ENCODE peak calls at places on chromosome 10, in six cellular contexts. One of them, this sample, is unnamed.

GRCh38 chr10:20004087-20004523 is 187.9 kb downstream of the PLXDC2 start:
- DNase-seq in stomach: no peak
- DNase-seq in thyroid gland: peak
- DNase-seq in OCI-LY7: no peak
- DNase-seq in AG04450: no peak
- DNase-seq in uterus: no peak
- DNase-seq in this sample: peak

GRCh38 chr10:86671419-86671818 is 3.1 kb downstream of the LDB3 start:
- DNase-seq in stomach: peak
- DNase-seq in thyroid gland: no peak
- DNase-seq in OCI-LY7: no peak
- DNase-seq in AG04450: no peak
- DNase-seq in uterus: no peak
- DNase-seq in this sample: no peak

GRCh38 chr10:23438547-23439451 is at the start of gene OTUD1:
- DNase-seq in stomach: peak
- DNase-seq in thyroid gland: peak
- DNase-seq in OCI-LY7: peak
- DNase-seq in AG04450: peak
- DNase-seq in uterus: peak
- DNase-seq in this sample: peak

GRCh38 chr10:113108948-113109347 is 158.9 kb downstream of the TCF7L2 start:
- DNase-seq in stomach: no peak
- DNase-seq in thyroid gland: no peak
- DNase-seq in OCI-LY7: no peak
- DNase-seq in AG04450: no peak
- DNase-seq in uterus: no peak
- DNase-seq in this sample: no peak

GRCh38 chr10:7288060-7288690 is 122.7 kb downstream of the SFMBT2 start:
- DNase-seq in stomach: no peak
- DNase-seq in thyroid gland: no peak
- DNase-seq in OCI-LY7: no peak
- DNase-seq in AG04450: no peak
- DNase-seq in uterus: no peak
- DNase-seq in this sample: no peak

GRCh38 chr10:16689636-16690035 is 127.6 kb downstream of the RSU1 start:
- DNase-seq in stomach: no peak
- DNase-seq in thyroid gland: no peak
- DNase-seq in OCI-LY7: no peak
- DNase-seq in AG04450: no peak
- DNase-seq in uterus: no peak
- DNase-seq in this sample: no peak

GRCh38 chr10:48309711-48310226 is 3.3 kb downstream of the MAPK8 start:
- DNase-seq in stomach: no peak
- DNase-seq in thyroid gland: no peak
- DNase-seq in OCI-LY7: peak
- DNase-seq in AG04450: no peak
- DNase-seq in uterus: no peak
- DNase-seq in this sample: no peak

GRCh38 chr10:86899670-86900276 is 57.6 kb downstream of the MMRN2 start:
- DNase-seq in stomach: peak
- DNase-seq in thyroid gland: peak
- DNase-seq in OCI-LY7: peak
- DNase-seq in AG04450: no peak
- DNase-seq in uterus: peak
- DNase-seq in this sample: peak

GRCh38 chr10:112967200-112967599 is 17.2 kb downstream of the TCF7L2 start:
- DNase-seq in stomach: no peak
- DNase-seq in thyroid gland: no peak
- DNase-seq in OCI-LY7: no peak
- DNase-seq in AG04450: peak
- DNase-seq in uterus: no peak
- DNase-seq in this sample: no peak

GRCh38 chr10:97490592-97490991 is 7.6 kb downstream of the MMS19 start:
- DNase-seq in stomach: no peak
- DNase-seq in thyroid gland: peak
- DNase-seq in OCI-LY7: no peak
- DNase-seq in AG04450: no peak
- DNase-seq in uterus: no peak
- DNase-seq in this sample: no peak

DNA sequence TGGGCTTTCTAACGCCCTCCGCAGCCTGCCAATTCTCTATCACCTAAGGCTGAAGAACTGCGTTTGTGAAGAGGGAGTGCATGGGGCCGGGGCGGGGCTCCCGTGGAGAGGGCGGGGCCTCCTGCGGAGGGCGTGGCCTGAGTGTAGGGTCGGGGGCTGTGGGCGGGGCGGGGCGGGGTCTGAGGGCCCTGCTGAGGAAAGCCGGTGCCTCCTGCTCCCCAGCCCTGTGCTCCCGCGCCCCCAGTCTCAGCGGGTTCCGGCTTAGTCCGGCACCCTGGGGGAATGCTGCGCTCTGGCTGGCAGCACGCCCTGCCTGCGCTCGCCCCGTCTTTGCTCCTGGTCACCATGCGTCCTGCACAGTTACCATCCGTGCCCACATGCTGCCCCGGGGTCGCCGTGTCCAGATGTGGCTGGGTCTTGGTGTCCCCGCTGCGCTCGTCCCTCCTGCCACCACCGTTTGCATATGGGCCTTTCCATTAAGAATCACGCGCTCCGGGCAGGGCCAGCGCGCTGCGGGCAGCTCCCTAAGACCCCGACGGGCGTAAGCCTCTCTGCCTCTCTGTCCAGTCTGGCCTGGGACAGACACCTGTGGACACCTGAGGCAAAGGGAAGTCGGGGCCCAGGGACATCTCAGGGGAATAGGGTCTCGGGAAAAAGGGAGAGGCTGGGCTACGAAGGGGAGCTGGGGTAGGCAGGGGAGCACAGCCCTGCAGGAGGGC is 144.0 kb upstream of the RET start:
- DNase-seq in stomach: no peak
- DNase-seq in thyroid gland: no peak
- DNase-seq in OCI-LY7: no peak
- DNase-seq in AG04450: no peak
- DNase-seq in uterus: no peak
- DNase-seq in this sample: peak
- H3K4me3 ChIP-seq in stomach: peak
- H3K4me3 ChIP-seq in thyroid gland: no peak
- H3K4me3 ChIP-seq in OCI-LY7: no peak
- H3K4me3 ChIP-seq in AG04450: no peak
- H3K4me3 ChIP-seq in uterus: no peak
- H3K4me3 ChIP-seq in this sample: no peak

GRCh38 chr10:110817614-110818013 is 54.1 kb upstream of the PDCD4 start:
- DNase-seq in stomach: no peak
- DNase-seq in thyroid gland: no peak
- DNase-seq in OCI-LY7: no peak
- DNase-seq in AG04450: no peak
- DNase-seq in uterus: no peak
- DNase-seq in this sample: no peak
- TF ChIP-seq CTCF in stomach: no peak
- TF ChIP-seq CTCF in thyroid gland: no peak
- TF ChIP-seq CTCF in OCI-LY7: no peak
- TF ChIP-seq CTCF in AG04450: no peak
- TF ChIP-seq CTCF in uterus: no peak
- TF ChIP-seq CTCF in this sample: no peak

GRCh38 chr10:100895346-100895745 is 17.4 kb upstream of the SLF2 start:
- DNase-seq in stomach: no peak
- DNase-seq in thyroid gland: no peak
- DNase-seq in OCI-LY7: no peak
- DNase-seq in AG04450: no peak
- DNase-seq in uterus: no peak
- DNase-seq in this sample: peak
- H3K27ac ChIP-seq in stomach: no peak
- H3K27ac ChIP-seq in thyroid gland: no peak
- H3K27ac ChIP-seq in OCI-LY7: no peak
- H3K27ac ChIP-seq in AG04450: no peak
- H3K27ac ChIP-seq in uterus: peak
- H3K27ac ChIP-seq in this sample: no peak

DNA sequence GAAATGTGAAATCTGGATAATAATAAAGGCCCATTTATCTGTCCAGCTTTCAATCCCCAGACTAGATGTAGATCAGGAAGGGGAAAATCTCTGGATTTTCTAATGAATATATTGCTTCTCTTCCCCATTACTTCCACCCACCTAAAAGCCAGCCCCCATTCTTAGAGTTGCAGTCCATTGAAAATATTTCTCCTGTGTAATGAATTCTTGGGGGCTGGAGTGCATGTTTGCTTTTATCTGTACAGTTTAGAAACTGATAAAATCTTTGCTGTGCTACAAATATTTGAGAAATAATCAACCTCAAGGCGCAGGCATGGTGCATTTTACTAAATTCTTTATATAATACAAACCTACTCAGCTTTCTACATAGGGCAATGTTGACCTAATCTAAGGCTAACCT is 180.8 kb downstream of the ARID5B start:
- DNase-seq in stomach: no peak
- DNase-seq in thyroid gland: no peak
- DNase-seq in OCI-LY7: no peak
- DNase-seq in AG04450: no peak
- DNase-seq in uterus: no peak
- DNase-seq in this sample: no peak
- H3K4me3 ChIP-seq in stomach: no peak
- H3K4me3 ChIP-seq in thyroid gland: no peak
- H3K4me3 ChIP-seq in OCI-LY7: peak
- H3K4me3 ChIP-seq in AG04450: no peak
- H3K4me3 ChIP-seq in uterus: no peak
- H3K4me3 ChIP-seq in this sample: no peak

GRCh38 chr10:121664671-121665070 is 66.4 kb upstream of the FGFR2 start:
- DNase-seq in stomach: no peak
- DNase-seq in thyroid gland: no peak
- DNase-seq in OCI-LY7: no peak
- DNase-seq in AG04450: no peak
- DNase-seq in uterus: no peak
- DNase-seq in this sample: no peak

GRCh38 chr10:121665809-121666208 is 67.6 kb upstream of the FGFR2 start:
- DNase-seq in stomach: no peak
- DNase-seq in thyroid gland: no peak
- DNase-seq in OCI-LY7: no peak
- DNase-seq in AG04450: no peak
- DNase-seq in uterus: no peak
- DNase-seq in this sample: no peak

GRCh38 chr10:121661451-121661851 is 63.2 kb upstream of the FGFR2 start:
- DNase-seq in stomach: no peak
- DNase-seq in thyroid gland: no peak
- DNase-seq in OCI-LY7: no peak
- DNase-seq in AG04450: no peak
- DNase-seq in uterus: no peak
- DNase-seq in this sample: no peak

GRCh38 chr10:121662531-121662930 is 64.3 kb upstream of the FGFR2 start:
- DNase-seq in stomach: no peak
- DNase-seq in thyroid gland: no peak
- DNase-seq in OCI-LY7: no peak
- DNase-seq in AG04450: no peak
- DNase-seq in uterus: no peak
- DNase-seq in this sample: no peak

GRCh38 chr10:121662945-121663917 is 65.0 kb upstream of the FGFR2 start:
- DNase-seq in stomach: no peak
- DNase-seq in thyroid gland: peak
- DNase-seq in OCI-LY7: peak
- DNase-seq in AG04450: no peak
- DNase-seq in uterus: no peak
- DNase-seq in this sample: peak
- TF ChIP-seq CTCF in stomach: no peak
- TF ChIP-seq CTCF in thyroid gland: peak
- TF ChIP-seq CTCF in OCI-LY7: peak
- TF ChIP-seq CTCF in AG04450: no peak
- TF ChIP-seq CTCF in uterus: no peak
- TF ChIP-seq CTCF in this sample: peak

DNA sequence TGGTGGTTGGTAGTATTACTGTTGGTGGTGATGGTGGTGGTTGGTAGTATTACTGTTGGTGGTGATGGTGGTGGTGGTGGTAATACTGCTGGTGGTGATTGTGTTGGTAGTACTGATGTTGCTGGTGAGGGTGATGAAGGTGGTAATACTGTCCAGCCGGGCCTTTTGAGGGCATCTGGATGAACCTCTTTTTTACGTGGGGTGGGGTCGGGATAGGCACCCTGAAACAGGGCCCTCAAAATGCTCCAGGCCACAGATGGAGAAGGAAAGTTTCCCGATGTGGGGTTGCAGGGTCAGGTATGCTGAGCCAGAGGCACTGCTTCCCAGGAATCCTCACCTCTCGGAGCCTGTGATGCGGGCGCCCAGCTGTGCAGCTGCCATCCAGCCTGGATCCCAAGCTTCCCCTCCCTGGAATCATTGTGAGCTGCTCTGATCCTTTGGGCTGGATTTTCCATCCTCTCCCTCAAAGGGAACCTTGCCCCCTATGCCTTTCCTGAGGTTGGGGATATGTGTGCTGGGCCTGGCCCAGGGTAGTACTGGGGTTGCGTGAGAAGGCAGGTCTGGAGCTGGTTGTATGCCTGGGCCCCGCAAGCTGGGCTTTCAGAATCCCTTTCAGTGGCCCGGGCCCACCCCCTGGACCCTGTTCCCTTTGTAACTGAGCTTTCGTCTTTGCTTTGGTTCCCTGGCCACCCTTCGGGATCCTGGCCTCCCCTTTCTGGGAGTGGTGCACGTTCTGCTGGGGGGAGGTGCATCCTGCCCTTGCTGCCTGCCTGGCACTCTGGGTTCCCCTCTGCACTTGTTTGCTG is 43.3 kb downstream of the DOCK1 start:
- DNase-seq in stomach: no peak
- DNase-seq in thyroid gland: no peak
- DNase-seq in OCI-LY7: no peak
- DNase-seq in AG04450: no peak
- DNase-seq in uterus: no peak
- DNase-seq in this sample: no peak
- H3K27ac ChIP-seq in stomach: no peak
- H3K27ac ChIP-seq in thyroid gland: no peak
- H3K27ac ChIP-seq in OCI-LY7: no peak
- H3K27ac ChIP-seq in AG04450: no peak
- H3K27ac ChIP-seq in uterus: no peak
- H3K27ac ChIP-seq in this sample: no peak